ENCODE peak calls at places on chromosomes 1 and 21, in eight cellular contexts. J is endothelial cell; P is posterior vena cava; W is activated T-cell treated with anti-CD3 and anti-CD28 coated beads, Interleukin-2, amount 50 U/mL, for 72 hours; M is NB4; Y is T-helper 2 cell; C is EL; Z is effector CD4-positive, alpha-beta T cell. D is an unnamed sample.

GRCh38 chr1:32890516-32891240 is 4.4 kb downstream of the HPCA start:
- DNase-seq in J (no peak), P (peak; percentile 76), W (no peak), M (no peak), Y (no peak), C (no peak), Z (no peak), D (peak; percentile 19)

GRCh38 chr1:65476327-65476726 is 55.9 kb downstream of the LEPR start:
- DNase-seq in J (no peak), P (no peak), W (no peak), M (no peak), Y (no peak), C (no peak), Z (no peak), D (no peak)

GRCh38 chr1:179002552-179003345 is 22.9 kb upstream of the FAM20B start:
- DNase-seq in J (peak; percentile 95), P (peak; percentile 89), W (peak; percentile 76), M (peak; percentile 82), Y (peak; percentile 43), C (peak; percentile 70), Z (peak; percentile 60), D (peak; percentile 45)

GRCh38 chr21:15826147-15826780 is 96.5 kb downstream of the USP25 start:
- DNase-seq in J (peak; percentile 35), P (no peak), W (peak; percentile 16), M (peak; percentile 55), Y (peak; percentile 67), C (peak; percentile 32), Z (peak; percentile 12), D (peak; percentile 28)

GRCh38 chr1:90879281-90879680 is 142.6 kb downstream of the ZNF644 start:
- DNase-seq in J (no peak), P (no peak), W (no peak), M (no peak), Y (peak; percentile 4), C (no peak), Z (no peak), D (no peak)

GRCh38 chr1:4724001-4724400 is 69.6 kb downstream of the AJAP1 start:
- DNase-seq in J (no peak), P (no peak), W (no peak), M (no peak), Y (no peak), C (no peak), Z (no peak), D (no peak)

GRCh38 chr21:42081931-42082381 is 10.8 kb downstream of the UMODL1 start:
- DNase-seq in J (no peak), P (peak; percentile 77), W (no peak), M (no peak), Y (no peak), C (no peak), Z (no peak), D (no peak)

GRCh38 chr1:235953801-235954200 is 87.1 kb upstream of the LYST start:
- DNase-seq in J (no peak), P (no peak), W (no peak), M (no peak), Y (no peak), C (peak; percentile 88), Z (no peak), D (no peak)

GRCh38 chr1:90325165-90325564 is 330.3 kb downstream of the ZNF326 start:
- DNase-seq in J (no peak), P (no peak), W (no peak), M (peak; percentile 4), Y (no peak), C (no peak), Z (no peak), D (no peak)

GRCh38 chr1:21909787-21910503 is 27.2 kb downstream of the HSPG2 start:
- DNase-seq in J (peak; percentile 66), P (peak; percentile 92), W (peak; percentile 32), M (peak; percentile 85), Y (no peak), C (no peak), Z (no peak), D (peak; percentile 26)

GRCh38 chr1:159755608-159756007 is 25.2 kb upstream of the DUSP23 start:
- DNase-seq in J (no peak), P (no peak), W (no peak), M (peak; percentile 5), Y (no peak), C (no peak), Z (no peak), D (no peak)

GRCh38 chr1:101474039-101474665 is 237.3 kb downstream of the S1PR1 start:
- DNase-seq in J (peak; percentile 22), P (no peak), W (no peak), M (peak; percentile 50), Y (peak; percentile 41), C (peak; percentile 17), Z (no peak), D (no peak)

GRCh38 chr1:208430220-208430619 is 186.0 kb upstream of the PLXNA2 start:
- DNase-seq in J (no peak), P (no peak), W (no peak), M (no peak), Y (no peak), C (no peak), Z (no peak), D (no peak)

GRCh38 chr1:3999941-4000735 is 100.1 kb upstream of the C1orf174 start:
- DNase-seq in J (no peak), P (peak; percentile 51), W (no peak), M (peak; percentile 6), Y (no peak), C (no peak), Z (no peak), D (no peak)

D was measured in naive thymus-derived CD8-positive, alpha-beta T cell.